ENCODE peak calls at places on chromosomes 6 and 20, in four cellular contexts. A is GM12891, J is H1, T is SK-N-SH. I is an unnamed sample.

GRCh38 chr20:17570347-17571152 is 675 bp downstream of the DSTN start:
- DNase-seq in A (peak), J (no peak), T (peak), I (peak)

GRCh38 chr20:56766528-56766927 is 137.4 kb downstream of the TFAP2C start:
- DNase-seq in A (no peak), J (no peak), T (no peak), I (no peak)

GRCh38 chr20:10255846-10256245 is 37.2 kb downstream of the SNAP25 start:
- DNase-seq in A (no peak), J (no peak), T (no peak), I (no peak)

GRCh38 chr20:64223526-64224067 is 32.0 kb upstream of the PCMTD2 start:
- DNase-seq in A (no peak), J (peak), T (no peak), I (no peak)

GRCh38 chr6:74713941-74714340 is 491.9 kb downstream of the COL12A1 start:
- DNase-seq in A (no peak), J (no peak), T (no peak), I (no peak)

GRCh38 chr20:17966432-17967312 is 1.9 kb downstream of the SNX5 start:
- DNase-seq in A (no peak), J (no peak), T (peak), I (no peak)

GRCh38 chr20:1944345-1945099 is 49.3 kb downstream of the SIRPA start:
- DNase-seq in A (no peak), J (no peak), T (no peak), I (no peak)

GRCh38 chr6:52672422-52673025 is 1.6 kb downstream of the TMEM14A start:
- DNase-seq in A (no peak), J (no peak), T (no peak), I (no peak)

GRCh38 chr6:34235605-34236422 is 859 bp upstream of the HMGA1 start:
- DNase-seq in A (no peak), J (no peak), T (no peak), I (peak)

GRCh38 chr20:6140947-6141346 is 18.1 kb upstream of the FERMT1 start:
- DNase-seq in A (no peak), J (no peak), T (peak), I (no peak)

GRCh38 chr6:147347179-147347881 is 143.1 kb downstream of the STXBP5 start:
- DNase-seq in A (no peak), J (no peak), T (no peak), I (no peak)

GRCh38 chr6:48747040-48747439 is 636.0 kb upstream of the PTCHD4 start:
- DNase-seq in A (no peak), J (no peak), T (no peak), I (no peak)

GRCh38 chr20:50845566-50846211 is 50.8 kb downstream of the BCAS4 start:
- DNase-seq in A (no peak), J (no peak), T (peak), I (no peak)

GRCh38 chr20:50850721-50851286 is 55.9 kb downstream of the BCAS4 start:
- DNase-seq in A (no peak), J (peak), T (no peak), I (no peak)

GRCh38 chr20:50848341-50848808 is 53.5 kb downstream of the BCAS4 start:
- DNase-seq in A (no peak), J (no peak), T (no peak), I (no peak)

GRCh38 chr20:50852085-50852484 is 57.2 kb downstream of the BCAS4 start:
- DNase-seq in A (no peak), J (no peak), T (no peak), I (no peak)

DNA sequence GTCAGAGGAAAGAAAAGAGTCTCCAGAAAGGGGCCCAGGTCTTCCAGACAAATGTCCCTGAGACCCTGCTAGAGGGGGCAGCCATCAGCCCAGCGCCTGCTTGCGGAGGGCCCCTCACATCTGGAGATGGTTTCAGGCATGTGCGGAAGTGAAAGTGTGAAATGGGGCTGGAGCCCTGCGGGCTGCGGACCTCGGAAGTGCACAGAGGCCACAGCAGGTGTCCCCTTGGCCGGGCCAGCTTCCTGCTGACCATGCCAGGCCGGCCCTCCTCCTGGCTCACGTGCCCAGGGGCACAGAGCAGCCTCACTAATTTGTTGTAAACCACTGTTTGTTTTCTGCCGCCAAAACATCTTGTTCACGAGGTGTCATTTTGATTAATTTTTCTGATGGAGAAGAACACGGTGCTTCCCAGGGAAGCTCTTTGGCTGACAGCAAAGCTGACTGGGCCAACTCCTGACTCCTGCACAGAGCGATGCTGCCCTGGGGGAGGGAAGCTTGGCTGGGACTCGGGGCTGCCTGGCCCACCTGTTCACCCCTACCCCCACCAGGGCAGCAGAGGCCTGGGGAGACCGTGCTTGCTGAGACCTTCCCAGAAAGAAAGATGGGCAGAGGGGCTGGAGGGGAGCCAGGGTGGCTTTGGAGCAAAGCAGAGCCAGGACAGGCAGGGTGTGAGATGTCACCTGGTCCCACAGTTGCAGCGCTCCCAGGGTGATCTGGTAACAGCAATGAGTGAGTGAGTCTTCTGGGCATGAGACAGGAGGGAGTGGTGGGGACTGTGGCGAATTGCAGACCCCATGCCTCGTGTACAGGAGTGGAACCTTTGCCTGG is 54.2 kb downstream of the BCAS4 start:
- DNase-seq in A (no peak), J (no peak), T (peak), I (peak)
- TF ChIP-seq TAF1 in A (no peak), J (no peak), T (no peak), I (no peak)

GRCh38 chr6:7785243-7785941 is 59.5 kb downstream of the BMP6 start:
- DNase-seq in A (no peak), J (no peak), T (no peak), I (no peak)

GRCh38 chr6:7786206-7786605 is 60.3 kb downstream of the BMP6 start:
- DNase-seq in A (no peak), J (no peak), T (no peak), I (no peak)

GRCh38 chr6:7784706-7785105 is 58.8 kb downstream of the BMP6 start:
- DNase-seq in A (no peak), J (no peak), T (no peak), I (no peak)

GRCh38 chr6:7787731-7788130 is 61.8 kb downstream of the BMP6 start:
- DNase-seq in A (no peak), J (no peak), T (no peak), I (no peak)

DNA sequence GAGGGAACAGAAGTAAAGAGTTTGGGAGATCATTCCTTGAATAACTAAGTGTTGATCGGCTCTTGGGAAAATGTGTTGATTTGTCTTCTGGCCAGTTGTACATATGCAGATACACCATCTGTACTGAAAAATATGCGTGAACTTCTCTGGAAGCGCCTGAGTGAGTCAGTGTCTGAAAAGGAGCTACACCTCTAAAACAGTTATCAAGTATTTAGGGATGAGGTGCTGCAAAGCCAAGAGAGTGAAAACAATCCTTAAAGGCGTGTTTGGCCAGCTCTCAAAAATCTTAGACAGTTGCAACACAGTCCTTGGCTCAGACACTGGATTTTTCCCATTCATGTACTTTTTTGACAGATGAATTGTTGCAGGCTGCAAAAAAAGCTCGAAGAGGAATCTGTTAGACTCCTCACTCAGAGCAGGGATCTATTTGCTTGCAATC is 61.3 kb downstream of the BMP6 start:
- DNase-seq in A (no peak), J (no peak), T (no peak), I (no peak)
- TF ChIP-seq TAF1 in A (no peak), J (no peak), T (no peak), I (no peak)

GRCh38 chr6:129852257-129852858 is 8.8 kb downstream of the TMEM244 start:
- DNase-seq in A (no peak), J (no peak), T (no peak), I (no peak)

GRCh38 chr6:129849456-129849855 is 11.7 kb downstream of the TMEM244 start:
- DNase-seq in A (no peak), J (no peak), T (no peak), I (no peak)

GRCh38 chr6:129859524-129859923 is 1.6 kb downstream of the TMEM244 start:
- DNase-seq in A (no peak), J (no peak), T (no peak), I (no peak)

GRCh38 chr6:129857838-129858237 is 3.3 kb downstream of the TMEM244 start:
- DNase-seq in A (no peak), J (no peak), T (no peak), I (no peak)

DNA sequence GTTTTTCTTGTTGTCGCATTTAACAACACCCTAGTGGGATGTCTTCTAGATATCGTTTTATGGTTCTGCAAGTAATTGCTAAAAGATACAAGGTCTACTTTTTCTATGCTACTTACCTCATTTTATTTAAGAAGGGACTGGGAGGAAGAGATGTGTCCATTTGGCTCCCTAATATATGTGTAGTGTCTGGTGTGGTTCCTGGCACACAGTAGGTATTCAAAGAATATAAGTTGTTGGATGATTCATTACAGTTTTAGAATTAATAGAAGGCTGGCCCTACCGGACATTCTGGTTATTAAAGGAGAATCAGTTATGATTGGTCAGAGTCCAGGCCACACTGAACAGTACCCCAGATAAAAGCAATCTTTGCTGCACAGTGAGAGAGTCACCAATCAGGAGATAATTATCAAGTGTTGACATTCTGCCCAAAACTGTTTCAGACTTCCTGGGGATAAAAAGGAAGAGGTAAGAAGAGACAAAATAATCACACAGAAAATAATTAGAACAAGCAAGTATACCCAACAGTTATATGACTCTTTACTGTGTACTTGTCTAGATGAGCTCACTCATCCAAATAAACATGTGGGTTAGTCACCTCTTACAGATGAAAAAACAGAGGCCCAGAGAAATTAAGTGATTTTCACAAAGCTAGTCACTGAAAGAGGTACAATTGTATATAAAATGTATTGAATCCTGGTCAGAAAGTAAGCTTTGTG is 7.0 kb downstream of the TMEM244 start:
- DNase-seq in A (no peak), J (no peak), T (no peak), I (no peak)
- TF ChIP-seq TAF1 in A (no peak), J (no peak), T (no peak), I (no peak)

GRCh38 chr20:8306916-8307315 is 174.8 kb downstream of the PLCB1 start:
- DNase-seq in A (no peak), J (no peak), T (peak), I (no peak)

GRCh38 chr20:8301655-8302054 is 169.6 kb downstream of the PLCB1 start:
- DNase-seq in A (no peak), J (no peak), T (no peak), I (no peak)

GRCh38 chr20:8303651-8304050 is 171.6 kb downstream of the PLCB1 start:
- DNase-seq in A (no peak), J (no peak), T (no peak), I (no peak)

GRCh38 chr20:8304124-8304800 is 172.2 kb downstream of the PLCB1 start:
- DNase-seq in A (no peak), J (no peak), T (no peak), I (no peak)

GRCh38 chr20:8305449-8305978 is 173.4 kb downstream of the PLCB1 start:
- DNase-seq in A (peak), J (peak), T (peak), I (peak)
- TF ChIP-seq TAF1 in A (no peak), J (no peak), T (no peak), I (no peak)

GRCh38 chr6:10633216-10633615 is 61.2 kb downstream of the C6orf52 start:
- DNase-seq in A (peak), J (no peak), T (no peak), I (peak)
- TF ChIP-seq TAF1 in A (no peak), J (no peak), T (no peak), I (no peak)

GRCh38 chr6:126570507-126570906 is 230.6 kb downstream of the CENPW start:
- DNase-seq in A (no peak), J (no peak), T (no peak), I (no peak)

GRCh38 chr6:126574301-126574700 is 234.4 kb downstream of the CENPW start:
- DNase-seq in A (no peak), J (no peak), T (no peak), I (no peak)
- TF ChIP-seq TAF1 in A (no peak), J (no peak), T (no peak), I (no peak)

GRCh38 chr6:167662881-167663205 is 163.9 kb upstream of the AFDN start:
- DNase-seq in A (no peak), J (no peak), T (no peak), I (no peak)

GRCh38 chr6:167660944-167661343 is 165.8 kb upstream of the AFDN start:
- DNase-seq in A (no peak), J (no peak), T (no peak), I (no peak)

GRCh38 chr6:167661456-167662103 is 165.1 kb upstream of the AFDN start:
- DNase-seq in A (no peak), J (no peak), T (no peak), I (no peak)

GRCh38 chr6:167663784-167664432 is 162.8 kb upstream of the AFDN start:
- DNase-seq in A (no peak), J (no peak), T (no peak), I (no peak)

DNA sequence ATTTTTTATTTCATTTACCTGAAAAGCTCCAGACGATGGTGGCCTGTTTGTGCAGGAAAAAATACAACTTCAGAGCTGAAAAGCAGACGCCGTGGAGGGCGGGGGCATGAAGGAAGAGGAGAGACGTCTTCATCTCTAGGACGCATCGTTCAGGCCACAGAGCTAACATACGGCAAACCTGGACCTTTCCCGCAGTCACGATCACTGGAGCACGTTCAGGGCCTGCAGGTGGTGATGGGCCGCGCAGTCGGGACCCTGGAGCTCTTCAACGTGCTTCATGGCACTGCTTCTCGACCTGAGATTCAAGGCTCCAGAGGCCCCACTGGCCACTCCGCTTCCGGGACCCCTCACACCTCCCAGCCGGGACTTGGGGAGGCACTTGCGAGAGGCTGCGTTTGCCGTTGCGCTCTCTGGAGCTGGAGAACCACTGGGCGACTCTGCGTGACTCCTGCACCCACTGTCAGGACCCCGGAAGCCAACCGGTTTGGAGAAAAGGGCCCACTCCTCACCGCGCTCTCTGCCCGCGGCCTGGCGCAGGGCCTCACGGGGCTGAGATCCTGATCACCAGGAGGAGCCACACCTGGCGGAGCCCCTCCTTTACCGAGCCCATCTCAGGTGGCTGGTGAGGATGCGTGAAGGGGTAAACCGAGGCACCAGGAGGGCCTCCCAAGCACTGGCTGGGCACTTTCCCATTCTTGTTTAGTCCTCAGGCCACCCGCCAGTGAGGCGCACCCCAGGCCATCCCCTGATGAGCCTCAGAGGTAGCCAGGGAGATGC is 164.4 kb upstream of the AFDN start:
- DNase-seq in A (no peak), J (no peak), T (no peak), I (no peak)
- TF ChIP-seq TAF1 in A (no peak), J (no peak), T (no peak), I (no peak)

DNA sequence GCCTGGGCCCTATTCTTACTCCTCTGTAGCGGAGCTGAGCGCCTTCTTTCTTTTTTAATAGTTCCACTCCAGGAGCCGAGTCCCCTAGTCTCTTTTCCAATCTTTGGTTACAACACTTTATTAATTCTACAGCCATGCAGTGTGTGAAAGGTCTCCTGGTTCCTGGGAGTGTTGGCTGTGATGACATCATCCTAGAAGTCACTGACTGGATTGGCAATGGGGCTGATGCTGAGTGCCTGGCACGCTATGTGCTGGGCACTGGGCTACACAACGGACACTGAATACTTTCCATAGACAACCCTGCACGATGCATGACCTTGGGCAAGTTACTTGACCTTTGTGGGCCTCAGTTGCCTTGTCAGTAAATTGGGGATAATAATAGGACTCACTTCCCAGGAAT is 50.7 kb upstream of the CCDC167 start:
- DNase-seq in A (no peak), J (no peak), T (no peak), I (no peak)
- TF ChIP-seq TAF1 in A (no peak), J (no peak), T (no peak), I (no peak)

I was measured in GM12892.